ENCODE peak calls at places on chromosomes 7 and 10, in six cellular contexts. One of them, this sample, is unnamed.

GRCh38 chr10:23047201-23048050 is 48.0 kb upstream of the MSRB2 start:
- DNase-seq in stomach: no peak
- DNase-seq in gastrocnemius medialis: no peak
- DNase-seq in GM12878: no peak
- DNase-seq in uterus: no peak
- DNase-seq in transverse colon: no peak
- DNase-seq in this sample: no peak

GRCh38 chr10:104122273-104123107 is 519 bp downstream of the SFR1 start:
- DNase-seq in gastrocnemius medialis: no peak
- DNase-seq in stomach: no peak
- DNase-seq in transverse colon: no peak
- DNase-seq in GM12878: no peak
- DNase-seq in uterus: no peak
- DNase-seq in this sample: no peak

GRCh38 chr10:19702215-19702614 is 114.0 kb upstream of the PLXDC2 start:
- DNase-seq in gastrocnemius medialis: no peak
- DNase-seq in GM12878: no peak
- DNase-seq in transverse colon: no peak
- DNase-seq in uterus: no peak
- DNase-seq in stomach: no peak
- DNase-seq in this sample: no peak

GRCh38 chr7:12896316-12896715 is 208.9 kb downstream of the ARL4A start:
- DNase-seq in GM12878: no peak
- DNase-seq in stomach: no peak
- DNase-seq in gastrocnemius medialis: no peak
- DNase-seq in transverse colon: no peak
- DNase-seq in uterus: no peak
- DNase-seq in this sample: no peak

GRCh38 chr7:158495780-158496179 is 91.8 kb downstream of the PTPRN2 start:
- DNase-seq in gastrocnemius medialis: no peak
- DNase-seq in transverse colon: peak; percentile 35
- DNase-seq in uterus: peak; percentile 19
- DNase-seq in stomach: peak; percentile 49
- DNase-seq in GM12878: no peak
- DNase-seq in this sample: no peak

GRCh38 chr10:63542835-63543575 is 21.8 kb downstream of the REEP3 start:
- DNase-seq in transverse colon: no peak
- DNase-seq in GM12878: no peak
- DNase-seq in gastrocnemius medialis: no peak
- DNase-seq in stomach: no peak
- DNase-seq in uterus: no peak
- DNase-seq in this sample: no peak

GRCh38 chr10:108631332-108631731 is 1292.0 kb downstream of the XPNPEP1 start:
- DNase-seq in stomach: no peak
- DNase-seq in GM12878: peak; percentile 23
- DNase-seq in uterus: no peak
- DNase-seq in gastrocnemius medialis: no peak
- DNase-seq in transverse colon: no peak
- DNase-seq in this sample: no peak

GRCh38 chr7:124208173-124208572 is 175.3 kb upstream of the TMEM229A start:
- DNase-seq in uterus: no peak
- DNase-seq in transverse colon: no peak
- DNase-seq in gastrocnemius medialis: no peak
- DNase-seq in stomach: no peak
- DNase-seq in GM12878: no peak
- DNase-seq in this sample: no peak

GRCh38 chr10:70417568-70417967 is 13.6 kb downstream of the EIF4EBP2 start:
- DNase-seq in stomach: no peak
- DNase-seq in gastrocnemius medialis: no peak
- DNase-seq in GM12878: no peak
- DNase-seq in uterus: no peak
- DNase-seq in transverse colon: no peak
- DNase-seq in this sample: no peak

GRCh38 chr7:53642361-53642760 is 606.9 kb downstream of the POM121L12 start:
- DNase-seq in GM12878: no peak
- DNase-seq in uterus: no peak
- DNase-seq in transverse colon: no peak
- DNase-seq in gastrocnemius medialis: no peak
- DNase-seq in stomach: no peak
- DNase-seq in this sample: no peak

GRCh38 chr7:155206286-155207020 is 91.2 kb upstream of the INSIG1 start:
- DNase-seq in transverse colon: peak; percentile 56
- DNase-seq in stomach: peak; percentile 34
- DNase-seq in GM12878: peak; percentile 80
- DNase-seq in uterus: peak; percentile 76
- DNase-seq in gastrocnemius medialis: peak; percentile 49
- DNase-seq in this sample: peak; percentile 38

GRCh38 chr10:50614444-50615137 is 9.2 kb downstream of the SGMS1 start:
- DNase-seq in uterus: no peak
- DNase-seq in transverse colon: no peak
- DNase-seq in GM12878: no peak
- DNase-seq in stomach: peak; percentile 46
- DNase-seq in gastrocnemius medialis: peak; percentile 56
- DNase-seq in this sample: peak; percentile 60

GRCh38 chr7:13851756-13852155 is 137.7 kb downstream of the ETV1 start:
- DNase-seq in uterus: no peak
- DNase-seq in stomach: no peak
- DNase-seq in transverse colon: no peak
- DNase-seq in GM12878: no peak
- DNase-seq in gastrocnemius medialis: no peak
- DNase-seq in this sample: no peak

GRCh38 chr10:48587819-48588218 is 17.1 kb downstream of the ARHGAP22 start:
- DNase-seq in stomach: no peak
- DNase-seq in transverse colon: no peak
- DNase-seq in gastrocnemius medialis: no peak
- DNase-seq in uterus: no peak
- DNase-seq in GM12878: no peak
- DNase-seq in this sample: no peak

GRCh38 chr10:109974509-109975191 is 33.1 kb upstream of the ADD3 start:
- DNase-seq in stomach: no peak
- DNase-seq in transverse colon: no peak
- DNase-seq in uterus: no peak
- DNase-seq in gastrocnemius medialis: no peak
- DNase-seq in GM12878: no peak
- DNase-seq in this sample: no peak

GRCh38 chr7:116499168-116500070 is at the start of gene CAV2:
- DNase-seq in GM12878: no peak
- DNase-seq in gastrocnemius medialis: peak; percentile 18
- DNase-seq in stomach: peak; percentile 69
- DNase-seq in transverse colon: peak; percentile 64
- DNase-seq in uterus: peak; percentile 54
- DNase-seq in this sample: peak; percentile 85

GRCh38 chr7:68217426-68217825 is 1220.8 kb downstream of the TYW1 start:
- DNase-seq in gastrocnemius medialis: no peak
- DNase-seq in uterus: no peak
- DNase-seq in GM12878: no peak
- DNase-seq in stomach: no peak
- DNase-seq in transverse colon: no peak
- DNase-seq in this sample: no peak
- H3K4me3 ChIP-seq in gastrocnemius medialis: no peak overlapping the region
- H3K4me3 ChIP-seq in uterus: no peak overlapping the region
- H3K4me3 ChIP-seq in GM12878: no peak overlapping the region
- H3K4me3 ChIP-seq in stomach: no peak overlapping the region
- H3K4me3 ChIP-seq in transverse colon: no peak overlapping the region
- H3K4me3 ChIP-seq in this sample: no peak overlapping the region

DNA sequence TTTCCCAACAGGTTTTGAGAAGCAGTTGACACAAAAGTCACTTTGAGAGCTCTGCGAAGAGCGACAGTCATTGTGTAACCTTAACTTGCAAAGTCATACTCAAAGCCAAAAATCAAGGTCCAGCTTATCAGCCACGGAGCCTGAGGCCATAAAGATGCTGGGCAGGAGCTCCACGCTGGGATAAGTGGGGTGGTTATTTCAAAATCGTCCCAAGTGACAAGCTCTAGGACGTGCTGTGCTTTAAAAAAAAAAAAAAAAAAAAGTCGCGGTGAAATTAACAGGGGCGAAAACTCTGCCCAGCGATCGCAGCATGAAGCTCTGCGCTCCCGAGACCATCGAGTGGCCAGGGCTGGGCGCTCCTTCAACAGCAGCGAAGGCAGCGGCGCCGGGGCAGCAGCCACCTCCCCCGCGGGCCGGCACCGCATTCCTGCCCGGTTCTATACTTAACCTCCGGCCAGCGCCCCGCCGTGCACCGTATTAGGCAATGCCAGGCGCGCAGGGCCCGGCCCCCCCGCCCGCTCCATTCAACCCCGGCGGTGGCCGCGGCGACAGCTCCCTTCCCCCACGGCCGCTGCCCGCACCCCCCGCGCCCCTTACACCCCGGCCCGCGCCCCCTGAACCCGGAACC is 657 bp downstream of the HACD1 start:
- DNase-seq in transverse colon: peak; percentile 68
- DNase-seq in gastrocnemius medialis: peak; percentile 91
- DNase-seq in stomach: peak; percentile 83
- DNase-seq in uterus: peak; percentile 48
- DNase-seq in GM12878: no peak
- DNase-seq in this sample: peak; percentile 92
- H3K27ac ChIP-seq in transverse colon: peak overlapping the region; percentile 91
- H3K27ac ChIP-seq in gastrocnemius medialis: peak overlapping the region; percentile 98
- H3K27ac ChIP-seq in stomach: peak overlapping the region; percentile 95
- H3K27ac ChIP-seq in uterus: peak overlapping the region; percentile 82
- H3K27ac ChIP-seq in GM12878: no peak overlapping the region
- H3K27ac ChIP-seq in this sample: peak overlapping the region; percentile 84

GRCh38 chr7:50331564-50332208 is 27.2 kb downstream of the IKZF1 start:
- DNase-seq in transverse colon: no peak
- DNase-seq in uterus: no peak
- DNase-seq in gastrocnemius medialis: no peak
- DNase-seq in GM12878: peak; percentile 79
- DNase-seq in stomach: no peak
- DNase-seq in this sample: no peak

GRCh38 chr7:50332241-50333176 is 28.0 kb downstream of the IKZF1 start:
- DNase-seq in gastrocnemius medialis: no peak
- DNase-seq in GM12878: no peak
- DNase-seq in transverse colon: no peak
- DNase-seq in stomach: no peak
- DNase-seq in uterus: no peak
- DNase-seq in this sample: no peak

GRCh38 chr7:50330701-50331100 is 26.2 kb downstream of the IKZF1 start:
- DNase-seq in gastrocnemius medialis: no peak
- DNase-seq in stomach: no peak
- DNase-seq in uterus: no peak
- DNase-seq in transverse colon: no peak
- DNase-seq in GM12878: no peak
- DNase-seq in this sample: no peak

GRCh38 chr7:50329775-50330174 is 25.3 kb downstream of the IKZF1 start:
- DNase-seq in gastrocnemius medialis: no peak
- DNase-seq in uterus: no peak
- DNase-seq in transverse colon: peak; percentile 50
- DNase-seq in GM12878: no peak
- DNase-seq in stomach: no peak
- DNase-seq in this sample: no peak

DNA sequence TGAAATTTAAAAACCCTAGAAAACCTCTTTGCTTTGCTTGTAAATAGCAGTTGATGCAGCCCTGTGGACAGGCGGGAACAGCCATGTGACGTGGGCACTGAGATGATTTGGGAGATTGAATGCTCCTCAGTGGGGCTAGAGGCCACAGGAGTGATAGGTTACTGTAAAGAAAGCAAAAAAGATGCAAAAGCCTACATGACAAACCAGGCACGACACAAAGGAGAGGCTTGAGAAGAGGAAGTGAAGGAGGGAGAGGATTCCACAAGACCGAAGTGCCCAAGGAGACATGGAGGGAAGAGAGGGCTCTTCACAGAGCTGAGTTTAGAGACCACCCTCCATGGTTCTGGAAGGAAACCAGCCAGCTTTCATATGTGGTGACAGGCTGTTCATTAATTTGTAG is 25.7 kb downstream of the IKZF1 start:
- DNase-seq in stomach: no peak
- DNase-seq in uterus: no peak
- DNase-seq in transverse colon: no peak
- DNase-seq in gastrocnemius medialis: no peak
- DNase-seq in GM12878: no peak
- DNase-seq in this sample: no peak
- TF ChIP-seq POLR2A in stomach: no peak
- TF ChIP-seq POLR2A in uterus: no peak
- TF ChIP-seq POLR2A in transverse colon: no peak
- TF ChIP-seq POLR2A in gastrocnemius medialis: no peak
- TF ChIP-seq POLR2A in GM12878: no peak
- TF ChIP-seq POLR2A in this sample: no peak

GRCh38 chr7:129607471-129608120 is 3.9 kb upstream of the NRF1 start:
- DNase-seq in gastrocnemius medialis: no peak
- DNase-seq in stomach: no peak
- DNase-seq in transverse colon: peak; percentile 45
- DNase-seq in GM12878: no peak
- DNase-seq in uterus: no peak
- DNase-seq in this sample: no peak

GRCh38 chr7:129606801-129607200 is 4.7 kb upstream of the NRF1 start:
- DNase-seq in stomach: no peak
- DNase-seq in GM12878: no peak
- DNase-seq in transverse colon: peak; percentile 13
- DNase-seq in gastrocnemius medialis: no peak
- DNase-seq in uterus: no peak
- DNase-seq in this sample: no peak

GRCh38 chr7:129605960-129606644 is 5.4 kb upstream of the NRF1 start:
- DNase-seq in uterus: no peak
- DNase-seq in transverse colon: no peak
- DNase-seq in gastrocnemius medialis: no peak
- DNase-seq in GM12878: no peak
- DNase-seq in stomach: no peak
- DNase-seq in this sample: no peak

GRCh38 chr7:129609666-129610065 is 1.9 kb upstream of the NRF1 start:
- DNase-seq in GM12878: no peak
- DNase-seq in transverse colon: no peak
- DNase-seq in stomach: no peak
- DNase-seq in uterus: no peak
- DNase-seq in gastrocnemius medialis: no peak
- DNase-seq in this sample: no peak

DNA sequence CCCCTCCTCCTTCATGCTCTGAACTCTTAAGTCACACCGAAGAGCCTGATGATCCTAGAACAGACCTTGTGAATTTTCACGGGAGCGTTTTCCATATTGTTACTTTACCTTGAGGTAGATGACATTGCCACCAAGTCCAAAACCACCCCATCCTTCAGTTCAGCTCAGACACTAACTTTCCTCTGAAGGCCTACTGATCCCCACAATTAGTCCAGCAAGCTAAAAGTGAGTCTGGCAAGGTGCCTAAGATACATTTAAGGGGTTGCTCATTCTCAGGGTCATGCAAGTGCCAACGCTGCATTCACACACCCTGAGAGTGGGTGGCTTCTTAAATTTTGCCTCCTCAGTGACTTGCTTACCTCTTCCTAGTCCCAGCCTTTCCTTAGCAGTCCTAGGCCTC is 6.5 kb upstream of the NRF1 start:
- DNase-seq in transverse colon: no peak
- DNase-seq in uterus: no peak
- DNase-seq in GM12878: no peak
- DNase-seq in stomach: no peak
- DNase-seq in gastrocnemius medialis: no peak
- DNase-seq in this sample: no peak
- H3K4me3 ChIP-seq in transverse colon: no peak overlapping the region
- H3K4me3 ChIP-seq in uterus: no peak overlapping the region
- H3K4me3 ChIP-seq in GM12878: no peak overlapping the region
- H3K4me3 ChIP-seq in stomach: no peak overlapping the region
- H3K4me3 ChIP-seq in gastrocnemius medialis: no peak overlapping the region
- H3K4me3 ChIP-seq in this sample: no peak overlapping the region

GRCh38 chr7:139441961-139442360 is 41.5 kb downstream of the KLRG2 start:
- DNase-seq in GM12878: no peak
- DNase-seq in uterus: no peak
- DNase-seq in transverse colon: no peak
- DNase-seq in gastrocnemius medialis: no peak
- DNase-seq in stomach: no peak
- DNase-seq in this sample: peak; percentile 58

GRCh38 chr7:139436806-139437205 is 46.7 kb downstream of the KLRG2 start:
- DNase-seq in GM12878: no peak
- DNase-seq in gastrocnemius medialis: no peak
- DNase-seq in uterus: no peak
- DNase-seq in transverse colon: no peak
- DNase-seq in stomach: no peak
- DNase-seq in this sample: no peak

GRCh38 chr7:139439375-139439774 is 44.1 kb downstream of the KLRG2 start:
- DNase-seq in GM12878: no peak
- DNase-seq in stomach: no peak
- DNase-seq in gastrocnemius medialis: no peak
- DNase-seq in uterus: no peak
- DNase-seq in transverse colon: no peak
- DNase-seq in this sample: no peak
- H3K27ac ChIP-seq in GM12878: no peak overlapping the region
- H3K27ac ChIP-seq in stomach: no peak overlapping the region
- H3K27ac ChIP-seq in gastrocnemius medialis: no peak overlapping the region
- H3K27ac ChIP-seq in uterus: no peak overlapping the region
- H3K27ac ChIP-seq in transverse colon: no peak overlapping the region
- H3K27ac ChIP-seq in this sample: peak overlapping the region; percentile 85

This sample was measured in thyroid gland.